ENCODE peak calls at places on chromosome 15, in nine cellular contexts. One of them, this sample, is unnamed.

GRCh38 chr15:51982770-51983103 is 11.2 kb upstream of the LEO1 start:
- DNase-seq in activated naive CD4-positive, alpha-beta T cell treated with anti-CD3 and anti-CD28 coated beads, Interleukin-2, amount 10 ng/mL, durations not matched to agents 7 days and 5 days: no peak
- DNase-seq in astrocyte of the spinal cord: no peak
- DNase-seq in GM19239: no peak
- DNase-seq in BJ: no peak
- DNase-seq in activated CD4-positive, alpha-beta T cell treated with anti-CD3 and anti-CD28 coated beads, Interleukin-2, amount 10 ng/mL, durations not matched to agents 24 days and 14 days: no peak
- DNase-seq in nucleus accumbens: no peak
- DNase-seq in kidney: no peak
- DNase-seq in GM04504: no peak
- DNase-seq in this sample: no peak

GRCh38 chr15:74136584-74137543 is 6.5 kb downstream of the ISLR2 start:
- DNase-seq in BJ: no peak
- DNase-seq in activated CD4-positive, alpha-beta T cell treated with anti-CD3 and anti-CD28 coated beads, Interleukin-2, amount 10 ng/mL, durations not matched to agents 24 days and 14 days: no peak
- DNase-seq in kidney: no peak
- DNase-seq in activated naive CD4-positive, alpha-beta T cell treated with anti-CD3 and anti-CD28 coated beads, Interleukin-2, amount 10 ng/mL, durations not matched to agents 7 days and 5 days: no peak
- DNase-seq in astrocyte of the spinal cord: no peak
- DNase-seq in GM04504: no peak
- DNase-seq in nucleus accumbens: no peak
- DNase-seq in GM19239: no peak
- DNase-seq in this sample: no peak

GRCh38 chr15:101470548-101471239 is 18.8 kb downstream of the PCSK6 start:
- DNase-seq in nucleus accumbens: peak
- DNase-seq in GM04504: no peak
- DNase-seq in kidney: no peak
- DNase-seq in GM19239: no peak
- DNase-seq in activated naive CD4-positive, alpha-beta T cell treated with anti-CD3 and anti-CD28 coated beads, Interleukin-2, amount 10 ng/mL, durations not matched to agents 7 days and 5 days: no peak
- DNase-seq in BJ: no peak
- DNase-seq in activated CD4-positive, alpha-beta T cell treated with anti-CD3 and anti-CD28 coated beads, Interleukin-2, amount 10 ng/mL, durations not matched to agents 24 days and 14 days: no peak
- DNase-seq in astrocyte of the spinal cord: no peak
- DNase-seq in this sample: no peak

GRCh38 chr15:46329876-46330275 is 695.0 kb downstream of the SQOR start:
- DNase-seq in activated CD4-positive, alpha-beta T cell treated with anti-CD3 and anti-CD28 coated beads, Interleukin-2, amount 10 ng/mL, durations not matched to agents 24 days and 14 days: no peak
- DNase-seq in kidney: no peak
- DNase-seq in astrocyte of the spinal cord: no peak
- DNase-seq in GM04504: no peak
- DNase-seq in nucleus accumbens: no peak
- DNase-seq in GM19239: no peak
- DNase-seq in activated naive CD4-positive, alpha-beta T cell treated with anti-CD3 and anti-CD28 coated beads, Interleukin-2, amount 10 ng/mL, durations not matched to agents 7 days and 5 days: no peak
- DNase-seq in BJ: no peak
- DNase-seq in this sample: no peak

GRCh38 chr15:75346796-75347221 is at the start of gene NEIL1:
- DNase-seq in activated CD4-positive, alpha-beta T cell treated with anti-CD3 and anti-CD28 coated beads, Interleukin-2, amount 10 ng/mL, durations not matched to agents 24 days and 14 days: no peak
- DNase-seq in activated naive CD4-positive, alpha-beta T cell treated with anti-CD3 and anti-CD28 coated beads, Interleukin-2, amount 10 ng/mL, durations not matched to agents 7 days and 5 days: no peak
- DNase-seq in GM04504: no peak
- DNase-seq in kidney: peak
- DNase-seq in astrocyte of the spinal cord: no peak
- DNase-seq in BJ: no peak
- DNase-seq in nucleus accumbens: no peak
- DNase-seq in GM19239: no peak
- DNase-seq in this sample: no peak

GRCh38 chr15:73756390-73756789 is 3.2 kb upstream of the INSYN1 start:
- DNase-seq in GM19239: no peak
- DNase-seq in astrocyte of the spinal cord: no peak
- DNase-seq in BJ: no peak
- DNase-seq in GM04504: no peak
- DNase-seq in activated naive CD4-positive, alpha-beta T cell treated with anti-CD3 and anti-CD28 coated beads, Interleukin-2, amount 10 ng/mL, durations not matched to agents 7 days and 5 days: no peak
- DNase-seq in kidney: no peak
- DNase-seq in activated CD4-positive, alpha-beta T cell treated with anti-CD3 and anti-CD28 coated beads, Interleukin-2, amount 10 ng/mL, durations not matched to agents 24 days and 14 days: no peak
- DNase-seq in nucleus accumbens: no peak
- DNase-seq in this sample: no peak

GRCh38 chr15:80171787-80172186 is 19.0 kb downstream of the FAH start:
- DNase-seq in BJ: no peak
- DNase-seq in GM04504: no peak
- DNase-seq in activated CD4-positive, alpha-beta T cell treated with anti-CD3 and anti-CD28 coated beads, Interleukin-2, amount 10 ng/mL, durations not matched to agents 24 days and 14 days: no peak
- DNase-seq in nucleus accumbens: no peak
- DNase-seq in GM19239: no peak
- DNase-seq in kidney: no peak
- DNase-seq in activated naive CD4-positive, alpha-beta T cell treated with anti-CD3 and anti-CD28 coated beads, Interleukin-2, amount 10 ng/mL, durations not matched to agents 7 days and 5 days: no peak
- DNase-seq in astrocyte of the spinal cord: no peak
- DNase-seq in this sample: no peak

GRCh38 chr15:62393196-62393595 is 228.1 kb upstream of the C2CD4B start:
- DNase-seq in activated naive CD4-positive, alpha-beta T cell treated with anti-CD3 and anti-CD28 coated beads, Interleukin-2, amount 10 ng/mL, durations not matched to agents 7 days and 5 days: no peak
- DNase-seq in BJ: no peak
- DNase-seq in kidney: no peak
- DNase-seq in GM19239: no peak
- DNase-seq in GM04504: no peak
- DNase-seq in activated CD4-positive, alpha-beta T cell treated with anti-CD3 and anti-CD28 coated beads, Interleukin-2, amount 10 ng/mL, durations not matched to agents 24 days and 14 days: no peak
- DNase-seq in astrocyte of the spinal cord: no peak
- DNase-seq in nucleus accumbens: no peak
- DNase-seq in this sample: no peak

GRCh38 chr15:48645558-48646330 is at the start of gene FBN1:
- DNase-seq in activated naive CD4-positive, alpha-beta T cell treated with anti-CD3 and anti-CD28 coated beads, Interleukin-2, amount 10 ng/mL, durations not matched to agents 7 days and 5 days: peak
- DNase-seq in astrocyte of the spinal cord: peak
- DNase-seq in nucleus accumbens: peak
- DNase-seq in GM04504: peak
- DNase-seq in kidney: peak
- DNase-seq in GM19239: peak
- DNase-seq in BJ: peak
- DNase-seq in activated CD4-positive, alpha-beta T cell treated with anti-CD3 and anti-CD28 coated beads, Interleukin-2, amount 10 ng/mL, durations not matched to agents 24 days and 14 days: peak
- DNase-seq in this sample: peak